ENCODE peak calls at places on chromosomes 6 and 20, in nine cellular contexts. One of them, this sample, is unnamed.

GRCh38 chr6:31736768-31737314 is 511 bp upstream of the CLIC1 start:
- DNase-seq in HAP-1: no peak
- DNase-seq in NB4: peak
- DNase-seq in epithelial cell of esophagus: no peak
- DNase-seq in EL: no peak
- DNase-seq in fibroblast of lung: no peak
- DNase-seq in stimulated activated CD4-positive, alpha-beta T cell treated with anti-CD3 and anti-CD28 coated beads, TNF-alpha, amount 100 ng/mL, for 24 hours: no peak
- DNase-seq in left lung: no peak
- DNase-seq in neuronal stem cell: peak
- DNase-seq in this sample: peak

GRCh38 chr6:165662041-165662491 is 975 bp downstream of the PDE10A start:
- DNase-seq in HAP-1: no peak
- DNase-seq in NB4: no peak
- DNase-seq in epithelial cell of esophagus: peak
- DNase-seq in EL: no peak
- DNase-seq in fibroblast of lung: peak
- DNase-seq in stimulated activated CD4-positive, alpha-beta T cell treated with anti-CD3 and anti-CD28 coated beads, TNF-alpha, amount 100 ng/mL, for 24 hours: no peak
- DNase-seq in left lung: peak
- DNase-seq in neuronal stem cell: peak
- DNase-seq in this sample: peak

GRCh38 chr6:81890846-81891245 is 138.4 kb upstream of the TENT5A start:
- DNase-seq in HAP-1: no peak
- DNase-seq in NB4: no peak
- DNase-seq in epithelial cell of esophagus: no peak
- DNase-seq in EL: peak
- DNase-seq in fibroblast of lung: peak
- DNase-seq in stimulated activated CD4-positive, alpha-beta T cell treated with anti-CD3 and anti-CD28 coated beads, TNF-alpha, amount 100 ng/mL, for 24 hours: no peak
- DNase-seq in left lung: no peak
- DNase-seq in neuronal stem cell: no peak
- DNase-seq in this sample: no peak

GRCh38 chr6:110395221-110395620 is 20.2 kb downstream of the DDO start:
- DNase-seq in HAP-1: no peak
- DNase-seq in NB4: no peak
- DNase-seq in epithelial cell of esophagus: no peak
- DNase-seq in EL: no peak
- DNase-seq in fibroblast of lung: no peak
- DNase-seq in stimulated activated CD4-positive, alpha-beta T cell treated with anti-CD3 and anti-CD28 coated beads, TNF-alpha, amount 100 ng/mL, for 24 hours: no peak
- DNase-seq in left lung: no peak
- DNase-seq in neuronal stem cell: no peak
- DNase-seq in this sample: no peak

GRCh38 chr6:10414766-10415592 is at the start of gene TFAP2A:
- DNase-seq in HAP-1: peak
- DNase-seq in NB4: no peak
- DNase-seq in epithelial cell of esophagus: peak
- DNase-seq in EL: peak
- DNase-seq in fibroblast of lung: peak
- DNase-seq in stimulated activated CD4-positive, alpha-beta T cell treated with anti-CD3 and anti-CD28 coated beads, TNF-alpha, amount 100 ng/mL, for 24 hours: no peak
- DNase-seq in left lung: no peak
- DNase-seq in neuronal stem cell: no peak
- DNase-seq in this sample: peak

GRCh38 chr20:10131612-10132345 is 86.9 kb upstream of the SNAP25 start:
- DNase-seq in HAP-1: no peak
- DNase-seq in NB4: no peak
- DNase-seq in epithelial cell of esophagus: peak
- DNase-seq in EL: peak
- DNase-seq in fibroblast of lung: peak
- DNase-seq in stimulated activated CD4-positive, alpha-beta T cell treated with anti-CD3 and anti-CD28 coated beads, TNF-alpha, amount 100 ng/mL, for 24 hours: no peak
- DNase-seq in left lung: no peak
- DNase-seq in neuronal stem cell: no peak
- DNase-seq in this sample: peak

GRCh38 chr6:3455121-3455489 is 1.7 kb downstream of the SLC22A23 start:
- DNase-seq in HAP-1: no peak
- DNase-seq in NB4: no peak
- DNase-seq in epithelial cell of esophagus: peak
- DNase-seq in EL: no peak
- DNase-seq in fibroblast of lung: no peak
- DNase-seq in stimulated activated CD4-positive, alpha-beta T cell treated with anti-CD3 and anti-CD28 coated beads, TNF-alpha, amount 100 ng/mL, for 24 hours: peak
- DNase-seq in left lung: no peak
- DNase-seq in neuronal stem cell: no peak
- DNase-seq in this sample: no peak

GRCh38 chr20:23214903-23215302 is 128.8 kb upstream of the CD93 start:
- DNase-seq in HAP-1: no peak
- DNase-seq in NB4: no peak
- DNase-seq in epithelial cell of esophagus: no peak
- DNase-seq in EL: no peak
- DNase-seq in fibroblast of lung: peak
- DNase-seq in stimulated activated CD4-positive, alpha-beta T cell treated with anti-CD3 and anti-CD28 coated beads, TNF-alpha, amount 100 ng/mL, for 24 hours: no peak
- DNase-seq in left lung: no peak
- DNase-seq in neuronal stem cell: no peak
- DNase-seq in this sample: no peak

GRCh38 chr6:101830501-101831031 is 437.1 kb downstream of the GRIK2 start:
- DNase-seq in HAP-1: no peak
- DNase-seq in NB4: no peak
- DNase-seq in epithelial cell of esophagus: peak
- DNase-seq in EL: peak
- DNase-seq in fibroblast of lung: peak
- DNase-seq in stimulated activated CD4-positive, alpha-beta T cell treated with anti-CD3 and anti-CD28 coated beads, TNF-alpha, amount 100 ng/mL, for 24 hours: no peak
- DNase-seq in left lung: no peak
- DNase-seq in neuronal stem cell: no peak
- DNase-seq in this sample: no peak

GRCh38 chr6:149896491-149896890 is 1.4 kb downstream of the RAET1E start:
- DNase-seq in HAP-1: no peak
- DNase-seq in NB4: no peak
- DNase-seq in epithelial cell of esophagus: peak
- DNase-seq in EL: peak
- DNase-seq in fibroblast of lung: peak
- DNase-seq in stimulated activated CD4-positive, alpha-beta T cell treated with anti-CD3 and anti-CD28 coated beads, TNF-alpha, amount 100 ng/mL, for 24 hours: no peak
- DNase-seq in left lung: no peak
- DNase-seq in neuronal stem cell: no peak
- DNase-seq in this sample: no peak

GRCh38 chr6:3230275-3231212 is 3.1 kb upstream of the TUBB2B start:
- DNase-seq in HAP-1: peak
- DNase-seq in NB4: no peak
- DNase-seq in epithelial cell of esophagus: no peak
- DNase-seq in EL: peak
- DNase-seq in fibroblast of lung: peak
- DNase-seq in stimulated activated CD4-positive, alpha-beta T cell treated with anti-CD3 and anti-CD28 coated beads, TNF-alpha, amount 100 ng/mL, for 24 hours: no peak
- DNase-seq in left lung: no peak
- DNase-seq in neuronal stem cell: peak
- DNase-seq in this sample: peak